ENCODE peak calls at places on chromosomes 2 and 18, in ten cellular contexts. G is neural progenitor cell, H is nephron progenitor cell, W is choroid plexus epithelial cell, L is left ventricle myocardium inferior, O is mammary epithelial cell, X is astrocyte of the spinal cord, V is fibroblast of lung, I is ovary, D is WERI-Rb-1. J is an unnamed sample.

GRCh38 chr2:127413782-127414743 is 4.2 kb upstream of the PROC start:
- DNase-seq in G (no peak), H (no peak), W (peak; percentile 52), L (no peak), O (peak; percentile 67), X (peak; percentile 69), V (peak; percentile 68), I (no peak), D (no peak), J (no peak)

GRCh38 chr2:74767618-74768017 is 66.3 kb upstream of the HK2 start:
- DNase-seq in G (no peak), H (no peak), W (no peak), L (no peak), O (no peak), X (no peak), V (peak; percentile 26), I (no peak), D (no peak), J (no peak)

GRCh38 chr2:8408560-8409460 is 273.0 kb upstream of the ID2 start:
- DNase-seq in G (no peak), H (no peak), W (no peak), L (no peak), O (no peak), X (no peak), V (no peak), I (no peak), D (no peak), J (no peak)

GRCh38 chr18:73842795-73843394 is 304.7 kb downstream of the FBXO15 start:
- DNase-seq in G (peak; percentile 73), H (peak; percentile 72), W (peak; percentile 74), L (no peak), O (peak; percentile 14), X (peak; percentile 67), V (peak; percentile 49), I (peak; percentile 23), D (peak; percentile 76), J (peak; percentile 53)

GRCh38 chr2:44077942-44078511 is 82.2 kb upstream of the LRPPRC start:
- DNase-seq in G (no peak), H (no peak), W (no peak), L (no peak), O (no peak), X (no peak), V (no peak), I (no peak), D (no peak), J (no peak)

GRCh38 chr2:15965564-15966019 is 25.2 kb downstream of the MYCN start:
- DNase-seq in G (peak; percentile 95), H (no peak), W (no peak), L (no peak), O (no peak), X (no peak), V (no peak), I (no peak), D (peak; percentile 87), J (no peak)

GRCh38 chr2:161327582-161327981 is 19.4 kb downstream of the PSMD14 start:
- DNase-seq in G (no peak), H (no peak), W (peak; percentile 17), L (no peak), O (no peak), X (no peak), V (no peak), I (no peak), D (no peak), J (no peak)

GRCh38 chr2:12162269-12163247 is 416.1 kb downstream of the LPIN1 start:
- DNase-seq in G (no peak), H (no peak), W (no peak), L (no peak), O (no peak), X (no peak), V (no peak), I (no peak), D (peak; percentile 73), J (no peak)

GRCh38 chr2:33411765-33412164 is 64.7 kb upstream of the RASGRP3 start:
- DNase-seq in G (no peak), H (no peak), W (peak; percentile 91), L (no peak), O (no peak), X (peak; percentile 88), V (peak; percentile 62), I (no peak), D (no peak), J (no peak)

GRCh38 chr2:26519396-26519991 is 41.6 kb upstream of the OTOF start:
- DNase-seq in G (no peak), H (no peak), W (no peak), L (no peak), O (no peak), X (no peak), V (peak; percentile 9), I (no peak), D (peak; percentile 35), J (no peak)

GRCh38 chr2:14188431-14188830 is 444.1 kb upstream of the LRATD1 start:
- DNase-seq in G (no peak), H (no peak), W (no peak), L (no peak), O (no peak), X (no peak), V (no peak), I (no peak), D (no peak), J (no peak)

GRCh38 chr18:647304-647703 is 10.1 kb upstream of the TYMS start:
- DNase-seq in G (no peak), H (no peak), W (no peak), L (no peak), O (no peak), X (no peak), V (no peak), I (no peak), D (no peak), J (no peak)

GRCh38 chr2:217911283-217911965 is 91.4 kb downstream of the TNS1 start:
- DNase-seq in G (no peak), H (no peak), W (no peak), L (no peak), O (no peak), X (no peak), V (no peak), I (no peak), D (no peak), J (no peak)

GRCh38 chr2:216316743-216317142 is 55.5 kb downstream of the MARCHF4 start:
- DNase-seq in G (no peak), H (no peak), W (peak; percentile 50), L (no peak), O (peak; percentile 70), X (peak; percentile 57), V (peak; percentile 82), I (no peak), D (no peak), J (no peak)

GRCh38 chr2:101993772-101994171 is 2.0 kb downstream of the IL1R2 start:
- DNase-seq in G (no peak), H (no peak), W (no peak), L (no peak), O (no peak), X (no peak), V (no peak), I (no peak), D (no peak), J (no peak)

DNA sequence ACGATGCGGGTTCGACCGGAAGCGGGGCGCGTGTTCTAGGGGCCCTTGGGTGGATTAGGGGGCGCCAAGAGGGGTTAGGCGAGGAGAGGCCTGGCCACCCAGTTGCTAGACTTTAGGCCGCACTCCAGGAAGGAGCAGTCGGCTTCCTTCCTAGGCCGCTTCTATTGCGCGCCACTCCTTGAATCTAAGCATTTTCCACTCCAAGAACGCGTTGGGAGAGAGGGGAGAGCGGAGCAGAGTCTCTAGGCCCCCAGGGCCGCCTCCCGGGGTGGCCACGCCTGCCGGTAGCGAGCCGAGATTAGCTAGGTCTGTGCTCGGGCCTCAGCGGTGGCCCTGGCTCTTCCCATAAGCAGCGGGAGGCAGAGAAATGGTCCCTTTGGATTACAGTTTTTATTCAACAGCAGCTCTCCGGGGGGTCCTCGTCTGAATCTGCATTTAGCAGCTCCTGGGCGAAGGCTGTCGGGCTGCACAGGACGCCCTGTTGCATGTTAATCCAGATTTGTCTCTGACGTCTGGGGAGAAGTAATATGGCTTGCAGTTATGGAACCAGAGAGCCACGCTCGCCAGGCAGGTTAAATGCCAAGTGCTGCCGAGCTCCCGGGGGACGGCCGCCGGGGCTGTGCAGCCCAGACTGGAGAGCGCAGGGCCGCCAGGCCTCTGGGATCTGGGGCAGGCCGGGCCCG is 11.4 kb downstream of the MEIS1 start:
- DNase-seq in G (peak; percentile 76), H (peak; percentile 74), W (peak; percentile 48), L (peak; percentile 44), O (no peak), X (peak; percentile 76), V (peak; percentile 78), I (peak; percentile 46), D (no peak), J (no peak)
- TF ChIP-seq CTCF in G (no peak), H (no peak), W (no peak), L (no peak), O (no peak), X (no peak), V (no peak), I (no peak), D (no peak), J (no peak)

GRCh38 chr18:3447895-3448844 is 1.8 kb upstream of the TGIF1 start:
- DNase-seq in G (peak; percentile 99), H (peak; percentile 91), W (peak; percentile 99), L (peak; percentile 95), O (peak; percentile 99), X (peak; percentile 99), V (peak; percentile 97), I (peak; percentile 92), D (peak; percentile 96), J (peak; percentile 67)
- TF ChIP-seq CTCF in G (no peak), H (no peak), W (peak; percentile 29), L (peak; percentile 9), O (peak; percentile 41), X (peak; percentile 26), V (peak; percentile 21), I (no peak), D (no peak), J (peak; percentile 3)

GRCh38 chr2:199197448-199197847 is 260.3 kb downstream of the SATB2 start:
- DNase-seq in G (no peak), H (no peak), W (no peak), L (no peak), O (peak; percentile 22), X (peak; percentile 31), V (peak; percentile 52), I (no peak), D (no peak), J (no peak)
- TF ChIP-seq CTCF in G (no peak), H (no peak), W (no peak), L (no peak), O (no peak), X (no peak), V (no peak), I (no peak), D (no peak), J (no peak)

DNA sequence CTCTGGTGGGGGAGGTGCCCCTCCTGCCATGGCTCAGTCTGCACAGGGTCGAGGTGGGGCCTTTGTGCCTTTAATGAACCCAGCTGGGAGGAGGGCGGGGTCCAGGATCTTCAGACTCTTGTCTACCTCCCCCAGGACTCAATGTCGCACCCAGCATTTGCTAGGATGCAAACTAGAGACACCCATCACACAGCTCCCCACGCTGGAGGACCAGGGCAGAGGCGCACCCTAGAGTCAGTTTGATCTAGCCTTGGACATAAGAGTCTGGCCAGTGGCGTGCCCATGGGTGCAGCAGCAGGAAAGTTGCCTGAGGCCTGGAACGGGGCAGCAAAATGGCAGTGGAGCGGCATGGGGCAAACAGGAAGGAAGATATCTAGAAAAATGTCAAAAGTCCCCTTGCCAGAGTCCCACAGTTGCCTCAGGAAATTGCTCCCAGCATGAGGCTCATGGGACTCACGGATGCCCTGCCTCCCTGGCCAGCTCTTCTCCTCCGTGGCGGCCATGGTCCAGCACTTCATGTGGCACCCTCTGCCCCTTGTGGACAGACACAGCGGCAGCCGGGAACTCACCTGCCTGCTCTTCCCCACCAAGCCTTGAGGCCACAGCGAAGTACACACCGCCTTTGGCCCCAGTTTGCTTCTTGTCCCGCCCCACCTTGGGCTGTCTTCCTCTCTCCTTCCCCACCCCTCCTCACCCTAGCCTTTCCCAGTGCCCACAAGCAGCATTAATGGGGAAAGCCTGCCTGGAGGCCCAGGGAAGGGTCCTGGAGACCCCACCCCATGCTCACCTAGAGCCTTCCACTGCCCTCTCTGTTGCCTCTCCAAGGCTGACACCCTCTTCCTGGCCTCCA is 17.7 kb downstream of the SH2D6 start:
- DNase-seq in G (no peak), H (no peak), W (no peak), L (no peak), O (no peak), X (no peak), V (no peak), I (no peak), D (peak; percentile 60), J (no peak)
- TF ChIP-seq CTCF in G (peak; percentile 9), H (no peak), W (no peak), L (no peak), O (no peak), X (peak; percentile 3), V (no peak), I (no peak), D (peak; percentile 57), J (no peak)